ENCODE peak calls at places on chromosome 16, in ten cellular contexts. O, R, P, Z, U, A, W, I, L and K are unnamed samples.

GRCh38 chr16:10552998-10553491 is 27.4 kb downstream of the EMP2 start:
- DNase-seq in R (no peak), P (no peak), I (no peak), O (no peak), U (no peak), W (peak), Z (no peak), L (peak), A (no peak), K (no peak)

GRCh38 chr16:49924078-49924477 is 68.2 kb upstream of the ZNF423 start:
- DNase-seq in O (no peak), A (no peak), R (no peak), L (no peak), Z (no peak), P (no peak), U (peak), W (no peak), I (no peak), K (no peak)

GRCh38 chr16:50480206-50480605 is 68.0 kb upstream of the NKD1 start:
- DNase-seq in A (no peak), O (no peak), R (no peak), I (no peak), U (no peak), P (no peak), W (no peak), L (no peak), Z (no peak), K (no peak)

GRCh38 chr16:17395849-17396480 is 74.8 kb downstream of the XYLT1 start:
- DNase-seq in O (peak), R (no peak), W (no peak), U (no peak), A (no peak), Z (no peak), I (no peak), P (no peak), L (no peak), K (no peak)

GRCh38 chr16:630815-631405 is at the start of gene WFIKKN1:
- DNase-seq in W (no peak), I (no peak), A (no peak), O (peak), R (no peak), L (no peak), Z (no peak), U (no peak), P (no peak), K (no peak)

GRCh38 chr16:74667215-74667765 is 613 bp upstream of the RFWD3 start:
- DNase-seq in O (peak), I (peak), U (no peak), Z (peak), R (peak), P (peak), A (no peak), L (peak), W (no peak), K (peak)

GRCh38 chr16:86073103-86073625 is 174.2 kb downstream of the IRF8 start:
- DNase-seq in R (no peak), L (peak), Z (no peak), A (peak), U (no peak), O (no peak), P (no peak), W (no peak), I (no peak), K (no peak)

GRCh38 chr16:745739-746138 is 4.9 kb upstream of the CIAO3 start:
- DNase-seq in A (no peak), Z (no peak), W (no peak), L (no peak), U (no peak), R (no peak), I (peak), P (no peak), O (no peak), K (no peak)

GRCh38 chr16:55809851-55810250 is 23.0 kb downstream of the CES1 start:
- DNase-seq in L (no peak), O (no peak), I (no peak), W (no peak), P (no peak), U (no peak), Z (no peak), A (no peak), R (no peak), K (no peak)

GRCh38 chr16:77868478-77868877 is 80.1 kb downstream of the VAT1L start:
- DNase-seq in L (no peak), Z (no peak), R (no peak), W (no peak), O (no peak), A (no peak), P (no peak), U (no peak), I (no peak), K (no peak)

GRCh38 chr16:65833171-65833871 is 533.2 kb upstream of the CDH5 start:
- DNase-seq in I (no peak), A (no peak), W (no peak), P (peak), Z (no peak), U (no peak), O (no peak), L (no peak), R (no peak), K (peak)

GRCh38 chr16:49023095-49023494 is 258.5 kb downstream of the CBLN1 start:
- DNase-seq in P (peak), I (peak), Z (no peak), A (peak), O (no peak), L (no peak), W (no peak), U (peak), R (peak), K (peak)

GRCh38 chr16:88861359-88861758 is 4.4 kb downstream of the TRAPPC2L start:
- DNase-seq in Z (no peak), R (no peak), L (no peak), I (no peak), W (no peak), A (no peak), O (no peak), P (no peak), U (no peak), K (no peak)

GRCh38 chr16:25978227-25978626 is 286.5 kb downstream of the HS3ST4 start:
- DNase-seq in A (no peak), O (no peak), I (no peak), R (no peak), P (no peak), L (no peak), U (no peak), Z (no peak), W (no peak), K (no peak)

GRCh38 chr16:85614338-85615013 is 1.4 kb downstream of the GSE1 start:
- DNase-seq in P (no peak), L (peak), I (no peak), Z (no peak), R (no peak), W (no peak), A (no peak), U (no peak), O (no peak), K (no peak)

GRCh38 chr16:30777591-30778297 is 9.3 kb downstream of the ZNF629 start:
- DNase-seq in R (no peak), O (no peak), U (no peak), Z (no peak), A (no peak), W (peak), P (no peak), L (no peak), I (no peak), K (no peak)

GRCh38 chr16:6892961-6893360 is 439.7 kb upstream of the RBFOX1 start:
- DNase-seq in U (no peak), P (no peak), I (no peak), O (no peak), Z (no peak), L (no peak), W (no peak), R (no peak), A (no peak), K (no peak)

GRCh38 chr16:10180771-10181163 is 1.5 kb downstream of the GRIN2A start:
- DNase-seq in P (no peak), R (no peak), W (no peak), A (no peak), Z (no peak), O (peak), I (no peak), L (no peak), U (no peak), K (no peak)

GRCh38 chr16:67530013-67530939 is 1.6 kb downstream of the RIPOR1 start:
- DNase-seq in Z (peak), L (peak), U (no peak), P (peak), O (no peak), R (no peak), A (peak), W (peak), I (no peak), K (peak)

GRCh38 chr16:57380671-57381462 is 8.6 kb downstream of the CX3CL1 start:
- DNase-seq in A (no peak), W (no peak), I (no peak), O (no peak), P (no peak), Z (no peak), R (no peak), L (no peak), U (no peak), K (no peak)